ENCODE peak calls at places on chromosomes 4 and X, in eight cellular contexts. P is esophagus squamous epithelium, C is astrocyte, R is endodermal cell, E is fibroblast of lung, U is IMR-90, O is A549, F is heart left ventricle. K is an unnamed sample. For H3K4me1, the result is how much of the 10 kb centered on the place peaks cover.

GRCh38 chrX:53682885-53683555 is 3.5 kb downstream of the HUWE1 start:
- DNase-seq in P (no peak), C (peak), R (peak), E (peak), U (peak), O (peak), F (no peak), K (peak)

GRCh38 chrX:13376857-13377441 is 57.1 kb upstream of the ATXN3L start:
- DNase-seq in P (no peak), C (peak), R (no peak), E (peak), U (peak), O (no peak), F (peak), K (no peak)

GRCh38 chrX:70096052-70096451 is 33.8 kb downstream of the OTUD6A start:
- DNase-seq in P (no peak), C (no peak), R (peak), E (peak), U (peak), O (no peak), F (no peak), K (no peak)

GRCh38 chr4:14787221-14787620 is 215.1 kb upstream of the CPEB2 start:
- DNase-seq in P (no peak), C (no peak), R (no peak), E (no peak), U (no peak), O (no peak), F (no peak), K (no peak)

GRCh38 chr4:148355442-148356123 is 86.6 kb downstream of the NR3C2 start:
- DNase-seq in P (no peak), C (no peak), R (no peak), E (no peak), U (no peak), O (no peak), F (peak), K (no peak)

GRCh38 chr4:99025506-99025905 is 30.0 kb downstream of the METAP1 start:
- DNase-seq in P (no peak), C (no peak), R (no peak), E (no peak), U (no peak), O (no peak), F (no peak), K (no peak)

GRCh38 chr4:98557497-98557896 is 100.9 kb downstream of the TSPAN5 start:
- DNase-seq in P (no peak), C (peak), R (no peak), E (peak), U (peak), O (no peak), F (no peak), K (no peak)

GRCh38 chrX:17376381-17377046 is 1.5 kb downstream of the NHS start:
- DNase-seq in P (no peak), C (no peak), R (peak), E (no peak), U (no peak), O (peak), F (no peak), K (no peak)

GRCh38 chrX:38669425-38669824 is 108.1 kb downstream of the TSPAN7 start:
- DNase-seq in P (no peak), C (no peak), R (no peak), E (no peak), U (no peak), O (no peak), F (no peak), K (no peak)

GRCh38 chr4:70772929-70773555 is 51.3 kb downstream of the RUFY3 start:
- DNase-seq in P (no peak), C (no peak), R (no peak), E (no peak), U (no peak), O (no peak), F (no peak), K (no peak)

GRCh38 chr4:8316911-8317351 is 47.4 kb downstream of the HTRA3 start:
- DNase-seq in P (no peak), C (no peak), R (no peak), E (no peak), U (no peak), O (no peak), F (no peak), K (no peak)

GRCh38 chr4:140151700-140152014 is 2.3 kb downstream of the MAML3 start:
- DNase-seq in P (no peak), C (peak), R (no peak), E (peak), U (peak), O (peak), F (peak), K (no peak)

GRCh38 chr4:37780444-37781133 is 45.9 kb upstream of the PGM2 start:
- DNase-seq in P (no peak), C (no peak), R (no peak), E (peak), U (no peak), O (no peak), F (peak), K (peak)

GRCh38 chrX:136423724-136424123 is 64.0 kb upstream of the BRS3 start:
- DNase-seq in P (no peak), C (no peak), R (no peak), E (no peak), U (no peak), O (no peak), F (no peak), K (no peak)

GRCh38 chrX:14758029-14758491 is 114.8 kb downstream of the FANCB start:
- DNase-seq in P (no peak), C (no peak), R (peak), E (no peak), U (no peak), O (no peak), F (no peak), K (no peak)

GRCh38 chrX:43559643-43560042 is 96.5 kb upstream of the MAOA start:
- DNase-seq in P (no peak), C (peak), R (peak), E (peak), U (peak), O (peak), F (peak), K (peak)

GRCh38 chr4:108264693-108265092 is 96.0 kb upstream of the LEF1 start:
- DNase-seq in P (no peak), C (no peak), R (no peak), E (no peak), U (no peak), O (no peak), F (no peak), K (no peak)

GRCh38 chr4:25031077-25031606 is 396 bp upstream of the LGI2 start:
- DNase-seq in P (no peak), C (peak), R (peak), E (peak), U (no peak), O (peak), F (peak), K (no peak)

GRCh38 chrX:143500751-143501150 is 16.5 kb downstream of the SPANXN3 start:
- DNase-seq in P (no peak), C (no peak), R (no peak), E (no peak), U (no peak), O (no peak), F (no peak), K (no peak)

GRCh38 chr4:13570916-13571315 is 26.6 kb upstream of the NKX3-2 start:
- DNase-seq in P (no peak), C (no peak), R (no peak), E (peak), U (no peak), O (no peak), F (no peak), K (no peak)

GRCh38 chr4:80202784-80203553 is 5.7 kb downstream of the PRDM8 start:
- DNase-seq in P (peak), C (no peak), R (peak), E (no peak), U (peak), O (no peak), F (no peak), K (peak)

GRCh38 chr4:30380404-30380998 is 339.7 kb upstream of the PCDH7 start:
- DNase-seq in P (no peak), C (peak), R (peak), E (peak), U (peak), O (peak), F (no peak), K (no peak)

GRCh38 chr4:84529169-84529751 is 30.2 kb upstream of the NKX6-1 start:
- DNase-seq in P (no peak), C (no peak), R (no peak), E (peak), U (peak), O (peak), F (no peak), K (no peak)

GRCh38 chr4:5361968-5362367 is 310.7 kb downstream of the STK32B start:
- DNase-seq in P (no peak), C (peak), R (no peak), E (peak), U (peak), O (no peak), F (no peak), K (no peak)

GRCh38 chr4:118281611-118282442 is 71.0 kb downstream of the PRSS12 start:
- DNase-seq in P (no peak), C (peak), R (peak), E (peak), U (peak), O (no peak), F (peak), K (no peak)

GRCh38 chrX:39150210-39150609 is 349.0 kb downstream of the MID1IP1 start:
- DNase-seq in P (no peak), C (no peak), R (no peak), E (no peak), U (no peak), O (no peak), F (no peak), K (no peak)

GRCh38 chr4:121041307-121042090 is 30.8 kb downstream of the NDNF start:
- DNase-seq in P (no peak), C (no peak), R (no peak), E (no peak), U (no peak), O (no peak), F (no peak), K (no peak)

GRCh38 chrX:22365460-22365859 is 92.7 kb downstream of the CBLL2 start:
- DNase-seq in P (no peak), C (peak), R (no peak), E (peak), U (peak), O (no peak), F (no peak), K (no peak)

GRCh38 chrX:44072631-44073030 is 99.4 kb upstream of the NDP start:
- DNase-seq in P (no peak), C (no peak), R (no peak), E (no peak), U (no peak), O (no peak), F (no peak), K (no peak)

GRCh38 chrX:153953342-153953830 is 8.9 kb upstream of the RENBP start:
- DNase-seq in P (no peak), C (peak), R (peak), E (peak), U (peak), O (peak), F (peak), K (peak)

GRCh38 chr4:2441393-2442174 is 22.8 kb downstream of the CFAP99 start:
- DNase-seq in P (no peak), C (peak), R (peak), E (peak), U (peak), O (peak), F (peak), K (peak)

GRCh38 chr4:26321326-26322276 is 787 bp downstream of the RBPJ start:
- DNase-seq in P (no peak), C (peak), R (peak), E (peak), U (peak), O (peak), F (no peak), K (peak)

DNA sequence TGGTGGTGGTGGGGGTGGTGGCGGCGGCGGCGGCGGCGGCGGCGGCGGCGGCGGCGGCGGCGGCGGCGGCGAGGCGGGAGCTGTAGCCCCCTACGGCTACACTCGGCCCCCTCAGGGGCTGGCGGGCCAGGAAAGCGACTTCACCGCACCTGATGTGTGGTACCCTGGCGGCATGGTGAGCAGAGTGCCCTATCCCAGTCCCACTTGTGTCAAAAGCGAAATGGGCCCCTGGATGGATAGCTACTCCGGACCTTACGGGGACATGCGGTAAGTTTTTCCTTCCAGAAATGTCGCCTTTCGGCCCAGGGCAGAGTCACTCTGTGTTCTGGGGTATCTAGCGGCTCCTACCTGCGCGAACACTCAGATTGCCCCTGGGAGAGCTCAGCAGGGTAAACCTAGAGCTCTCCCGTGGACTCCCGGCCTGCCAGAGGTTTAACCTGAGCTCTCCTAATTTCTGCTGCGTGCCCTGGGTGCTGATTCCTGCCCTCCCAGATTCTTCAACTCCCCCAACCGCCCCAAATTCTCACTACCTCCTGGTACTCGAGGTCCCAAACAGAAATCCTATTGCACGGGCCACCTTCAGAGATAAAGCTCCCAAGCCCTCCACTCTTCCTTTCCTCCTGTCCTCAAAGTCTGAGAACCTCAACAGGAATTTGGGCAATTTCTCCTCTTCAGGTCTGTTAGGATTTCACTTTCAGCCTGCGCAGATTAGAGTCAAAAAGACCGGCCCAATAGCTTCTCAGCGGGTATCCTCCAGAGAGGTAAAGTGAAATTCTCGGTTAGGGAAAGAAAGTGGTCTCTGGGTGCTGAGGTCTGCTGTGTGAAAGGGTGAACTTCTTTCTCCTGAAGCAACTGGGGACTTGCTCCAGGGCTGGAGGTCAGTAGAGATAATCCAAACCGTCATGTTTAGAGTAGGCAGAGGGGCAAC is 2.9 kb downstream of the AR start:
- DNase-seq in P (no peak), C (no peak), R (peak), E (no peak), U (no peak), O (no peak), F (peak), K (no peak)
- H3K4me3 ChIP-seq in P (peak), C (peak), R (peak), E (peak), U (peak), O (peak), F (peak), K (no peak)

GRCh38 chr4:127188847-127189246 is 443.9 kb upstream of the INTU start:
- DNase-seq in P (no peak), C (peak), R (peak), E (peak), U (peak), O (no peak), F (no peak), K (no peak)
- TF ChIP-seq CTCF in P (no peak), C (no peak), R (peak), E (peak), U (peak), O (no peak), F (no peak), K (no peak)

GRCh38 chrX:65685112-65685511 is 17.7 kb downstream of the MSN start:
- DNase-seq in P (no peak), C (no peak), R (no peak), E (no peak), U (no peak), O (no peak), F (no peak), K (no peak)
- H3K4me1 ChIP-seq in P (half or more), C (under half), R (under half), E (under half), U (under half), O (half or more), F (under half), K (under half)

DNA sequence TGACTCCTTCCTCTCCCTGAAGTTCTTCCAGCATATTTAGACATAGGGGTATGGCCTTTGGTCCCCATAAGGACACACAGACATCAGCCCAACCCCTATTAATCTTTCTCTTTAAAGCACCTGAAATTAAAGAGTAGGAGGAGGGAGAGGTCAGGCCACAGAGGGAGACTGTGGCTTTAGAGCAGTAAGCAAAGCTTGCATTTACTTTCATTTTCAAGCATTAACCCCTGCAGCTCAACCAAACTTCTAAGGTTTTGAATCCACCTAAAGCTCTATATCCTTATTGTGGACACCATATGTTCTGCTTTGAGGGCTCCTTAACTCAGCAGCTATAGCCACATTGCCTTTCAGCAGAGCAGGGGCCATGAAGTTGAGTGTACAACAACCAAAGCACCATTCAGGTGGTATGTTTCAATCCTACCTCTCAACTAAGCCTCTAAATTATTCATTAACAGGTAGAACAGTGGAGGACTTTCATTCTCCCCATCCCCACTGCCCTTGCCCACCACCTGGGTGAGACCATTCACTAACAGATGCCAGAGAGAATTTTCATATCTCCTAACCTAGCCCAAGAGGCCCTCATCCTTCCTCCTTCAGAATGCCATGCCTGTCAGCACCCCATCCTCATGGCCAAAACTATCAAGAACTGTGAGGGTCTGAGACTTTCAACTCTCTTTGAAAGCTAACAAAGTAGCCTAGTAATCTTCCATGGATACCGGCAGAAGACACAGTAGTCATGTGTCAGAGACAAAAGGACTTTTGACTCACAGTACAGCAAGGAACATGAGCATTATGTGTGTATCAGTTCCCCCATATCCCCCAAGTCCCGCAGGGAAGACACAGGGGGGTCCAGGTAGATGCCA is 20.8 kb downstream of the LIN54 start:
- DNase-seq in P (no peak), C (no peak), R (no peak), E (peak), U (peak), O (no peak), F (no peak), K (no peak)
- H3K4me3 ChIP-seq in P (no peak), C (no peak), R (no peak), E (peak), U (peak), O (no peak), F (no peak), K (no peak)

GRCh38 chrX:120365320-120365719 is 3.4 kb downstream of the ATP1B4 start:
- DNase-seq in P (no peak), C (no peak), R (peak), E (peak), U (no peak), O (no peak), F (peak), K (peak)
- TF ChIP-seq CTCF in P (peak), C (no peak), R (peak), E (peak), U (peak), O (peak), F (peak), K (no peak)

DNA sequence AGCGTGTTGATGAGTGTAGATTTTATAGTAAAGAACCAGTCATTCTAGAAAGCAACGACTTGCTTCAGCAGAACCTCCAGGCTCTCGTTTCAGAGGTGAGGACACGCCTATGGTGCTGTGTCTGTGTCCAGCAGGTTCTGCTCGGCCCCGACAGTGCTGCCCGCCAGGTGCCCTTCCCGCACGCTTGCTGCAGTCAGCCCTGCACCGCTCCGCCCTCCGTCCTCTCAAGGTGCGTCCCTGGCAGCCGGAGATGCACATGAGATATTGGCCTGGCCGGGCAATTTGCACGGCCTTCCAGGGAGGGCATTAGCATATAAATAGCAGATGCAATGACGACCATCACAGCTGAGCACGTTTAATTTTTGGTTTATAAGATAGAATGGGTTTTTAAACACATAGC is 14.4 kb downstream of the UVSSA start:
- DNase-seq in P (no peak), C (no peak), R (no peak), E (no peak), U (no peak), O (no peak), F (no peak), K (no peak)
- H3K4me1 ChIP-seq in P (under half), C (under half), R (under half), E (under half), U (under half), O (under half), F (under half), K (under half)

DNA sequence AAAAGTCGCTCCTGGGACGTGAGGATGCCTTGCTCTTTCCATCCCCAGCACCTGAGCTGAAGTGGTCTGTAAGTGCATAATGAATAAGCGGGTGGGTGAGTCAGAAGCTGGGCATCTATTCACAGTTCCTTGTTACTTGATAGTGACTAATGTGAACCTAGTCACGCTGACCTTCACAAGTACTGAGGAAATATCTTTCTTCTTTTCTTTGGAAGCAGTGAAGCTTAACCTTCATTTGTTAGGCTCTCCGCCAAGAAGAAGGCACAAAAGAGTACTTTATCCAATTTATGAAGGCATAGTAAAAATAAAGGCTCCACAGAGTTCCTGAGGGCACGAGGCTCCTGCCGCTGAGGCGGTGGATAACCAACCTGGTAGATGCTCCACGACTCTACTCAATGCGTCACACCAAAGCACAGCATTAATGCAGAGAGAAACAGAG is 475.7 kb upstream of the SLIT2 start:
- DNase-seq in P (no peak), C (peak), R (no peak), E (peak), U (peak), O (peak), F (no peak), K (no peak)
- H3K4me3 ChIP-seq in P (no peak), C (peak), R (no peak), E (no peak), U (no peak), O (no peak), F (no peak), K (no peak)

GRCh38 chr4:77938560-77938959 is 75.9 kb downstream of the MRPL1 start:
- DNase-seq in P (no peak), C (no peak), R (no peak), E (no peak), U (no peak), O (no peak), F (no peak), K (no peak)
- TF ChIP-seq CTCF in P (no peak), C (no peak), R (peak), E (no peak), U (no peak), O (no peak), F (no peak), K (no peak)

GRCh38 chr4:40192286-40193017 is 4.4 kb upstream of the RHOH start:
- DNase-seq in P (no peak), C (no peak), R (no peak), E (no peak), U (no peak), O (no peak), F (no peak), K (peak)
- H3K4me1 ChIP-seq in P (under half), C (under half), R (under half), E (under half), U (under half), O (half or more), F (under half), K (under half)